ENCODE peak calls at places on chromosomes 4 and X, in ten cellular contexts. Q is brain microvascular endothelial cell; T is ascending aorta; N is CD8-positive, alpha-beta T cell; U is thoracic aorta; R is suprapubic skin; X is body of pancreas; H is upper lobe of right lung; O is GM12878; Y is Panc1. A is an unnamed sample.

GRCh38 chrX:154592505-154592904 is 7.6 kb downstream of the CTAG1A start:
- DNase-seq in Q (no peak), T (peak), N (no peak), U (no peak), R (no peak), X (no peak), H (no peak), O (no peak), Y (no peak), A (no peak)

GRCh38 chr4:145618210-145618911 is 824 bp upstream of the MMAA start:
- DNase-seq in Q (no peak), T (peak), N (no peak), U (no peak), R (no peak), X (peak), H (no peak), O (no peak), Y (no peak), A (no peak)

GRCh38 chr4:39255916-39256315 is 73.6 kb downstream of the WDR19 start:
- DNase-seq in Q (no peak), T (no peak), N (no peak), U (no peak), R (no peak), X (no peak), H (no peak), O (no peak), Y (no peak), A (no peak)

GRCh38 chrX:120773801-120774200 is 101.9 kb downstream of the CT47B1 start:
- DNase-seq in Q (no peak), T (no peak), N (no peak), U (no peak), R (no peak), X (no peak), H (no peak), O (no peak), Y (no peak), A (no peak)

GRCh38 chr4:169716677-169717076 is 41.1 kb downstream of the HPF1 start:
- DNase-seq in Q (peak), T (no peak), N (no peak), U (no peak), R (no peak), X (no peak), H (no peak), O (no peak), Y (no peak), A (no peak)

GRCh38 chrX:12978205-12979010 is 3.5 kb downstream of the TMSB4X start:
- DNase-seq in Q (peak), T (peak), N (peak), U (no peak), R (no peak), X (peak), H (peak), O (no peak), Y (no peak), A (no peak)

GRCh38 chr4:126396703-126397102 is 1081.9 kb downstream of the FAT4 start:
- DNase-seq in Q (no peak), T (no peak), N (no peak), U (no peak), R (no peak), X (no peak), H (no peak), O (no peak), Y (no peak), A (no peak)

GRCh38 chr4:55363618-55364420 is 17.8 kb downstream of the SRD5A3 start:
- DNase-seq in Q (no peak), T (no peak), N (no peak), U (no peak), R (no peak), X (no peak), H (no peak), O (no peak), Y (no peak), A (no peak)

GRCh38 chr4:98374643-98375042 is 113.5 kb downstream of the RAP1GDS1 start:
- DNase-seq in Q (no peak), T (no peak), N (no peak), U (no peak), R (no peak), X (no peak), H (no peak), O (no peak), Y (no peak), A (no peak)

GRCh38 chr4:138938371-138938699 is 77.2 kb upstream of the NOCT start:
- DNase-seq in Q (no peak), T (no peak), N (no peak), U (no peak), R (no peak), X (no peak), H (no peak), O (no peak), Y (peak), A (no peak)

GRCh38 chr4:77819409-77819835 is 254 bp upstream of the CNOT6L start:
- DNase-seq in Q (no peak), T (no peak), N (no peak), U (no peak), R (peak), X (no peak), H (peak), O (no peak), Y (no peak), A (peak)

GRCh38 chrX:21683910-21684309 is 25.8 kb upstream of the KLHL34 start:
- DNase-seq in Q (no peak), T (no peak), N (no peak), U (no peak), R (no peak), X (no peak), H (no peak), O (no peak), Y (no peak), A (no peak)

GRCh38 chr4:131459430-131460101 is 1689.5 kb upstream of the PCDH10 start:
- DNase-seq in Q (no peak), T (no peak), N (no peak), U (no peak), R (no peak), X (no peak), H (no peak), O (peak), Y (no peak), A (no peak)

GRCh38 chr4:129362685-129363274 is 266.8 kb downstream of the C4orf33 start:
- DNase-seq in Q (peak), T (peak), N (no peak), U (peak), R (no peak), X (peak), H (no peak), O (peak), Y (peak), A (no peak)

GRCh38 chr4:152014280-152014679 is 253.5 kb upstream of the GATB start:
- DNase-seq in Q (no peak), T (no peak), N (no peak), U (no peak), R (no peak), X (no peak), H (no peak), O (peak), Y (no peak), A (no peak)

GRCh38 chr4:150297861-150298474 is 219.7 kb downstream of the DCLK2 start:
- DNase-seq in Q (peak), T (no peak), N (no peak), U (no peak), R (no peak), X (peak), H (no peak), O (peak), Y (no peak), A (no peak)

GRCh38 chr4:156773648-156774357 is 197.8 kb downstream of the PDGFC start:
- DNase-seq in Q (peak), T (no peak), N (no peak), U (no peak), R (no peak), X (no peak), H (no peak), O (no peak), Y (no peak), A (no peak)

GRCh38 chrX:118347131-118347530 is 1.2 kb downstream of the WDR44 start:
- DNase-seq in Q (peak), T (no peak), N (no peak), U (no peak), R (no peak), X (no peak), H (no peak), O (no peak), Y (no peak), A (no peak)

GRCh38 chrX:48508400-48509244 is at the start of gene PORCN:
- DNase-seq in Q (peak), T (peak), N (peak), U (no peak), R (peak), X (peak), H (peak), O (peak), Y (no peak), A (peak)

GRCh38 chr4:123568936-123569335 is 172.3 kb downstream of the SPRY1 start:
- DNase-seq in Q (no peak), T (no peak), N (no peak), U (no peak), R (no peak), X (no peak), H (no peak), O (no peak), Y (no peak), A (no peak)

GRCh38 chrX:8730812-8731578 is 942 bp downstream of the ANOS1 start:
- DNase-seq in Q (no peak), T (no peak), N (no peak), U (no peak), R (no peak), X (no peak), H (peak), O (no peak), Y (no peak), A (no peak)

GRCh38 chr4:105558277-105558676 is 5.9 kb downstream of the ARHGEF38 start:
- DNase-seq in Q (no peak), T (no peak), N (no peak), U (no peak), R (no peak), X (no peak), H (no peak), O (no peak), Y (no peak), A (no peak)

GRCh38 chr4:74473155-74473811 is 28.3 kb downstream of the AREG start:
- DNase-seq in Q (peak), T (peak), N (no peak), U (peak), R (no peak), X (no peak), H (no peak), O (no peak), Y (no peak), A (no peak)

GRCh38 chrX:114050075-114050796 is 533.6 kb upstream of the HTR2C start:
- DNase-seq in Q (no peak), T (no peak), N (no peak), U (no peak), R (no peak), X (no peak), H (no peak), O (no peak), Y (no peak), A (no peak)

GRCh38 chr4:5142726-5143125 is 91.4 kb downstream of the STK32B start:
- DNase-seq in Q (peak), T (no peak), N (no peak), U (no peak), R (no peak), X (peak), H (no peak), O (no peak), Y (no peak), A (no peak)

GRCh38 chr4:16686195-16686594 is 212.2 kb downstream of the LDB2 start:
- DNase-seq in Q (peak), T (no peak), N (no peak), U (no peak), R (no peak), X (no peak), H (no peak), O (no peak), Y (no peak), A (no peak)

GRCh38 chr4:54658321-54659093 is 750 bp downstream of the KIT start:
- DNase-seq in Q (peak), T (peak), N (no peak), U (no peak), R (peak), X (peak), H (peak), O (no peak), Y (no peak), A (no peak)

GRCh38 chr4:111454961-111455360 is 690.3 kb upstream of the FAM241A start:
- DNase-seq in Q (no peak), T (no peak), N (no peak), U (no peak), R (no peak), X (no peak), H (no peak), O (no peak), Y (no peak), A (no peak)

GRCh38 chr4:123106741-123107140 is 184.3 kb upstream of the NUDT6 start:
- DNase-seq in Q (no peak), T (no peak), N (no peak), U (no peak), R (no peak), X (no peak), H (no peak), O (no peak), Y (no peak), A (no peak)

GRCh38 chr4:184902550-184902949 is 76.8 kb upstream of the ACSL1 start:
- DNase-seq in Q (no peak), T (no peak), N (no peak), U (no peak), R (no peak), X (no peak), H (no peak), O (no peak), Y (no peak), A (no peak)

GRCh38 chrX:109719262-109719661 is 13.8 kb downstream of the ACSL4 start:
- DNase-seq in Q (no peak), T (no peak), N (no peak), U (no peak), R (no peak), X (no peak), H (no peak), O (no peak), Y (no peak), A (no peak)

GRCh38 chr4:113162089-113162488 is 112.6 kb downstream of the ANK2 start:
- DNase-seq in Q (no peak), T (no peak), N (no peak), U (no peak), R (no peak), X (no peak), H (no peak), O (no peak), Y (no peak), A (no peak)

GRCh38 chrX:105608745-105609144 is 213.6 kb upstream of the NRK start:
- DNase-seq in Q (no peak), T (no peak), N (no peak), U (no peak), R (no peak), X (no peak), H (no peak), O (no peak), Y (no peak), A (no peak)

GRCh38 chrX:38126179-38126578 is 94.5 kb downstream of the SRPX start:
- DNase-seq in Q (no peak), T (no peak), N (no peak), U (no peak), R (no peak), X (no peak), H (no peak), O (no peak), Y (no peak), A (no peak)

GRCh38 chrX:49165901-49166881 is 3.6 kb downstream of the MAGIX start:
- DNase-seq in Q (peak), T (peak), N (no peak), U (no peak), R (peak), X (peak), H (peak), O (peak), Y (peak), A (peak)

GRCh38 chr4:48093949-48094550 is 40.0 kb downstream of the TXK start:
- DNase-seq in Q (peak), T (no peak), N (no peak), U (no peak), R (no peak), X (peak), H (no peak), O (no peak), Y (no peak), A (no peak)

GRCh38 chrX:50098241-50098640 is 102.6 kb downstream of the AKAP4 start:
- DNase-seq in Q (no peak), T (no peak), N (no peak), U (no peak), R (no peak), X (peak), H (no peak), O (no peak), Y (no peak), A (no peak)

GRCh38 chr4:1012031-1012739 is 759 bp downstream of the FGFRL1 start:
- DNase-seq in Q (no peak), T (no peak), N (peak), U (no peak), R (no peak), X (peak), H (peak), O (no peak), Y (no peak), A (no peak)

DNA sequence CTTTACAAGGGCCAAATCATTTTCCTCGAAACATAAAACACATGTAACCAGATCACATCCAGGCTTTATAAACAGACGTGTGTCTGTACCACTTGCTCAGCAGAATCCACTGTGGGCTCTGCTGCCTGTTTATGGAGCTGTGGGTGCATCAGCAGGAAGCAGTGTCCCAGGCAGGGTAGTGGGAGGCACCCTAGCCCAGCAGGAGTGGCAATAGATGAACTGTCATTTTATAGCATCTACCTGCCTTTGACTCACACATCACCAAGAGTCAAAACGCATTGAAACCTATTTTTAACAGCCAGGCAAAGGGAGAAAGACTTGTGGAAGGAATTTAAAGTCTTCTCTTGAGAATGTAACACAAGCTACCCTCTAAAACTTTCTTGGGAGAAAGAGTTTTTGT is 169.1 kb upstream of the TENM3 start:
- DNase-seq in Q (no peak), T (no peak), N (no peak), U (no peak), R (no peak), X (no peak), H (no peak), O (no peak), Y (no peak), A (no peak)
- TF ChIP-seq CTCF in Q (no peak), T (no peak), N (no peak), U (no peak), R (no peak), X (no peak), H (no peak), O (no peak), Y (no peak), A (no peak)

GRCh38 chrX:39418132-39418935 is 617.1 kb downstream of the MID1IP1 start:
- DNase-seq in Q (no peak), T (no peak), N (no peak), U (no peak), R (no peak), X (no peak), H (no peak), O (no peak), Y (no peak), A (no peak)
- H3K27ac ChIP-seq in Q (no peak), T (no peak), N (no peak), U (no peak), R (no peak), X (no peak), H (peak), O (no peak), Y (no peak), A (no peak)

GRCh38 chr4:10622728-10623127 is 61.8 kb downstream of the CLNK start:
- DNase-seq in Q (no peak), T (no peak), N (no peak), U (no peak), R (no peak), X (no peak), H (no peak), O (peak), Y (no peak), A (no peak)
- TF ChIP-seq CTCF in Q (peak), T (no peak), N (no peak), U (no peak), R (no peak), X (no peak), H (no peak), O (peak), Y (peak), A (no peak)

DNA sequence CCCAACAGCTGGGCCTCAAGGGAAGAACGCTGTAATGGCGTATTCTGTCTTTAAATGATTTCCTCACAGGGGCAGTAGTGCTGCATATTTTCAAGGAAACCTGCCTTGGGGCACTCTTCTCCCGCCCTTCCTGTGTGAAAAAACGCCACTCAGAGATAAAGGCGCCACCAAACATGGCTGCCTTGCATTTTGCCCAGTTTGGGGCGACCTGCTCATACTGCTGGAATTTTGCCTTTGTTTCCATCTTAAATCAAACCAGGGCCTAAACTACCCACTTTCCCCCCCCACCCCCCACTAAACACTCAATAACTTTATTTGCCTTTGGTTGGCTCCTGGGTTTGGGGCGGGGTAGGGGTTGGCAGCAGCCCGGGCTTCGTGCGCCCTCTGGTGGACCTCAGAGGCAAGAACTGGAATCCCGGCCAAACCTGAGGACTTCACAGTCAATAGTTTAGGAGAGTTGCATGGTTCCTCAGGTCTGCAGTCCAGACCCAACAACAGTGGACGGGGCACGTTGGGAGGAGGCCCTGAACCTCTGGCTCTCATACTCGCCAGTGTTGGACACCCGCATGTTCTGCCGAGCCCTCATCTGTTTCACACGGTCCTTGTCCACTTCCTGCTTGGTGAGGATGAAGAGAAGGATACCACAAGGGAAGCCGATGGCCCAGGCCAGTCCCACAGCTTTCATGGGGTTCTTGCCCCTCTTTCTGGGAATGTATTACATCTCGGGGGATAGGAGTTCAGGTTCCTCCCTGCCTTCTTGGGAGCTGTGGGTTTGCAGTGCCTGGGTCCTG is 220.1 kb upstream of the STK26 start:
- DNase-seq in Q (no peak), T (peak), N (no peak), U (no peak), R (no peak), X (peak), H (no peak), O (peak), Y (no peak), A (no peak)
- H3K27ac ChIP-seq in Q (no peak), T (peak), N (no peak), U (no peak), R (no peak), X (no peak), H (no peak), O (peak), Y (peak), A (no peak)

DNA sequence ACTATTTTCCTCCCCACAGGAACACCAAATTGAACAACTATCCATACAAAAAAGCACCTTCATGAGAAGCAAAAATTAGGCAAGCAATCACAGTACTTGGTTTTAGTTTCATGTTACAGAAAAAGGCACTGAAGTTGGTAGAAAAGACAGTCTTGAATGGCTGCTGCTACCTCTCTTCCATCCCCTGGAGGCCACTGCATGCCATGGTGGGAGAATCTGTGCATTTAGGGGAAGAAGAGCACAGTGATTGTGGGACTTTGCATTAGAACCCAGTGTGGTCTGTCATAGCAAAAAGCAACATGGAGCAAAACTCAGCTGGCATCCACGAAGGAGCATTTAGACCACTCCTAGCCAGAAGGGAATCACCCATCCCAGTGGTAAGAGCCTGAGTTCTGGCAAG is 941.9 kb downstream of the PCDH18 start:
- DNase-seq in Q (no peak), T (no peak), N (no peak), U (no peak), R (no peak), X (no peak), H (no peak), O (no peak), Y (no peak), A (no peak)
- TF ChIP-seq CTCF in Q (no peak), T (no peak), N (no peak), U (no peak), R (no peak), X (no peak), H (no peak), O (no peak), Y (no peak), A (no peak)

A was measured in coronary artery.